ENCODE peak calls at places on chromosomes 6 and 20, in six cellular contexts. I is foreskin fibroblast, V is progenitor cell of endocrine pancreas, D is retinal pigment epithelial cell, Z is HCT116, U is tibial artery. P is an unnamed sample.

GRCh38 chr6:99416226-99416625 is 8.9 kb downstream of the PNISR start:
- DNase-seq in U (no peak), I (no peak), V (no peak), D (no peak), Z (no peak), P (no peak)

GRCh38 chr20:40265872-40266533 is 423.0 kb downstream of the MAFB start:
- DNase-seq in V (no peak), I (peak), Z (no peak), U (no peak), D (no peak), P (no peak)

GRCh38 chr6:24255676-24256075 is 102.2 kb downstream of the DCDC2 start:
- DNase-seq in Z (no peak), V (no peak), I (no peak), D (no peak), U (no peak), P (no peak)

GRCh38 chr6:138336221-138336620 is 41.5 kb upstream of the SMIM28 start:
- DNase-seq in Z (no peak), I (no peak), D (no peak), U (no peak), V (no peak), P (no peak)

GRCh38 chr6:145863396-145863795 is 48.8 kb upstream of the FBXO30 start:
- DNase-seq in V (no peak), U (no peak), I (no peak), Z (no peak), D (no peak), P (no peak)

GRCh38 chr6:85552652-85553051 is 41.0 kb downstream of the SNX14 start:
- DNase-seq in U (no peak), D (peak), V (no peak), I (no peak), Z (no peak), P (no peak)

GRCh38 chr6:2989332-2990178 is 10.1 kb upstream of the NQO2 start:
- DNase-seq in D (peak), Z (peak), U (peak), V (peak), I (peak), P (peak)

GRCh38 chr6:120378582-120379220 is 955.6 kb downstream of the TBC1D32 start:
- DNase-seq in D (no peak), U (no peak), V (no peak), Z (peak), I (no peak), P (no peak)

GRCh38 chr6:53119349-53119748 is 29.3 kb downstream of the GCM1 start:
- DNase-seq in U (no peak), V (no peak), Z (no peak), D (no peak), I (no peak), P (no peak)

GRCh38 chr6:40778186-40778585 is 191.0 kb upstream of the LRFN2 start:
- DNase-seq in Z (peak), V (no peak), D (no peak), U (no peak), I (peak), P (no peak)

GRCh38 chr20:32189691-32190607 is 17.6 kb downstream of the PLAGL2 start:
- DNase-seq in Z (no peak), U (peak), V (peak), D (no peak), I (peak), P (peak)

GRCh38 chr20:47741669-47742345 is 43.5 kb downstream of the SULF2 start:
- DNase-seq in D (no peak), Z (no peak), V (no peak), U (no peak), I (no peak), P (no peak)

GRCh38 chr6:53691252-53691651 is 25.7 kb upstream of the KLHL31 start:
- DNase-seq in V (no peak), D (no peak), I (no peak), U (no peak), Z (no peak), P (no peak)

GRCh38 chr6:165574770-165575549 is 88.1 kb downstream of the PDE10A start:
- DNase-seq in U (no peak), Z (peak), V (no peak), D (no peak), I (no peak), P (no peak)

GRCh38 chr6:116971959-116972358 is 94.9 kb downstream of the RFX6 start:
- DNase-seq in Z (peak), V (no peak), D (peak), I (peak), U (no peak), P (peak)
- TF ChIP-seq CTCF in Z (peak), V (peak), D (peak), I (peak), U (peak), P (peak)

GRCh38 chr20:46627251-46627650 is 24.0 kb downstream of the SLC13A3 start:
- DNase-seq in D (peak), U (no peak), Z (no peak), V (no peak), I (no peak), P (no peak)
- TF ChIP-seq CTCF in D (no peak), U (no peak), Z (no peak), V (no peak), I (no peak), P (no peak)

GRCh38 chr6:408599-409102 is 17.1 kb downstream of the IRF4 start:
- DNase-seq in D (peak), V (no peak), I (no peak), Z (peak), U (no peak), P (peak)
- TF ChIP-seq CTCF in D (peak), V (peak), I (no peak), Z (peak), U (peak), P (peak)

DNA sequence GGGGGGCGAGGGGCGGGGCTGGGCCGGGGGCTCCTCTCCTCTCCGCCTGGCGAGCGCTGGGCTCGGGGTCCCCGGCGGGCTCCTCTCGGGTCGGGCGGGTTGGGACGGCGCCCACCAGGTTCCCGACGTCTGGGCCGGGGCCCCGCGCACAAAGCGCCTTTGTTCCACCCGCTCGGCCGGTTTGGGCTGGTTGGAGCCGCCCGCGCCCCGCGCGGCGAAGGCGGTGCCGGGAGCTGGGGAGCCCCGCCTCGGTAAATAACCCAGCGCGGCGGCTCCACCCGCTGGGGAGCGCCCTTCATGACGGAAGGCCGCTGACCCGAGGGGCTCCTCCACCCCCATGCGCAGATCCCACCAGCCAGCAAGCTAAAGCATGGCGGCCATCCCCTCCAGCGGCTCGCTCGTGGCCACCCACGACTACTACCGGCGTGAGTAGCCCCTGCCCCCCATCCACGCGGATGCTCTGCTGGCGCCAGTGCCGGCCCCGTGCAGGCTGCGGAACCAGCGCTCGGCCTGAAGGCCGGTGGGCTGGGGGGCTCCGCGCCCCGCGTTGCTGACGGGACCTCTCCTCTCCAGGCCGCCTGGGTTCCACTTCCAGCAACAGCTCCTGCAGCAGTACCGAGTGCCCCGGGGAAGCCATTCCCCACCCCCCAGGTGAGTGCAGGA is 505 bp downstream of the PPDPF start:
- DNase-seq in U (peak), D (no peak), Z (no peak), I (peak), V (peak), P (peak)
- TF ChIP-seq CTCF in U (no peak), D (no peak), Z (no peak), I (no peak), V (no peak), P (no peak)

GRCh38 chr20:24781061-24781980 is 167.7 kb upstream of the CST7 start:
- DNase-seq in Z (no peak), U (peak), D (no peak), I (peak), V (no peak), P (peak)
- TF ChIP-seq CTCF in Z (peak), U (peak), D (peak), I (peak), V (peak), P (no peak)

GRCh38 chr6:125789576-125790402 is 971 bp upstream of the NCOA7 start:
- DNase-seq in V (no peak), Z (no peak), I (no peak), U (peak), D (no peak), P (peak)

GRCh38 chr6:125790403-125791150 is at the start of gene NCOA7:
- DNase-seq in Z (no peak), V (peak), I (peak), U (peak), D (no peak), P (peak)

GRCh38 chr6:125789167-125789566 is 1.6 kb upstream of the NCOA7 start:
- DNase-seq in I (no peak), V (no peak), D (no peak), Z (no peak), U (peak), P (no peak)

GRCh38 chr6:125784365-125784764 is 6.4 kb upstream of the NCOA7 start:
- DNase-seq in V (no peak), Z (no peak), U (no peak), I (peak), D (no peak), P (no peak)

DNA sequence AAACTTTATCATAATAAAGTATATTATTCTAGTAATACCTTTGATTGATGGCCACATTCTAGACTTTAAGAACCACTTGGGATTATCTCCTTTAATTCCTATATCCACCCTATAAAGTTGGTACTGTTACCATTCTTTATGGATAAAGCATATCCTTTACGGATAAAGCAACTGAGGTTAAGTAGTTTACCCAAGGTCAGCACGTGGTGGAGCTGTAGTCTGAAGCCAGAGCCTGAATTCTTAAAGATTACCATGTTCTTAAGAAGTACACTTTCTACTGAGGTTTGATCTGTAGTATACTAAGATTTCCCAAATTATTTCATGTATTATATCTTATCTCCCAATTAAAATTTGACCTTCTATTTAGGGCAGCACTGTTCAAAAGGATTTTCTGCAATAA is 3.0 kb upstream of the NCOA7 start:
- DNase-seq in V (no peak), D (peak), I (no peak), Z (no peak), U (no peak), P (no peak)
- TF ChIP-seq CTCF in V (peak), D (peak), I (peak), Z (peak), U (no peak), P (no peak)

GRCh38 chr6:44800171-44800671 is 412.7 kb downstream of the CDC5L start:
- DNase-seq in D (peak), V (no peak), Z (no peak), I (peak), U (no peak), P (no peak)
- TF ChIP-seq CTCF in D (peak), V (no peak), Z (no peak), I (no peak), U (no peak), P (no peak)

GRCh38 chr20:21490105-21490504 is 23.8 kb downstream of the NKX2-2 start:
- DNase-seq in Z (no peak), I (no peak), D (no peak), U (no peak), V (no peak), P (no peak)
- TF ChIP-seq CTCF in Z (peak), I (peak), D (peak), U (no peak), V (peak), P (no peak)

DNA sequence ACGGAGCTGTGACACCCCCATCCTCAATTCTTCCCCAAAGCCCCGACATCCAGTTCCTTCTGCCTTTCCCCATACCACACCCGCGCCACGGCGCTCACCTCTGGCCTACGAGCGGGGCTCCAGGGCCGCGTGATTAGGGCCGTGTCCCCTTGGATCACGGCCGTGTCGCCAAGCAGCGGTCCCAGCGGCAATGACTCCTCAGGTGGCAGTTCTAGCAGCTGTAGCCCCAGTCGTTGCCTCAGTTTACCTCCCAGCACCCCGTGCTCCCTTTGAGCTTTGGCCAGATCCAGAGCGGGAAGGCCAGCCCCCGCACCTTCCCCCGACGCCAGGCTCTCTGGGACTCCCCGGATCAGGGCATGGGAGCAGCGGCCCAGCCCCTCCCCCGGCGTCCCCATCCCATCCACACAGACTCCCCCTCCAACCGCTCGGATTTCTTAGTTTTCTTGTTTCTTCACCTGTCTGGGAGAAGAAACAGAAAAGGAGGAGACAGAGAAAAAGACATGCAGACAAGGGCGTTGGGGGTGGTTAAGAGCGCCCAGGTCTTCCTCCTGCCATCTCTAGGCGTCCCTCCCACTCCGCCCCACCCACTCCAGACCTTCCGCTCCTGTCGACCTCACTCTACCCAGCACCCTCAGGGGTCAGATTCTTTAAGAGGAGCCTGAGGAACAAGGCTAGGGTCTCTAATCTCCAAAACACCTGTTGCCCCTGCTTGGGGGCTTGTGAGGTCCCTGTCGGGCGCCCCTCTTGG is at the start of gene DDAH2:
- DNase-seq in D (no peak), V (no peak), I (no peak), Z (no peak), U (peak), P (peak)
- TF ChIP-seq CTCF in D (peak), V (peak), I (no peak), Z (no peak), U (peak), P (no peak)

DNA sequence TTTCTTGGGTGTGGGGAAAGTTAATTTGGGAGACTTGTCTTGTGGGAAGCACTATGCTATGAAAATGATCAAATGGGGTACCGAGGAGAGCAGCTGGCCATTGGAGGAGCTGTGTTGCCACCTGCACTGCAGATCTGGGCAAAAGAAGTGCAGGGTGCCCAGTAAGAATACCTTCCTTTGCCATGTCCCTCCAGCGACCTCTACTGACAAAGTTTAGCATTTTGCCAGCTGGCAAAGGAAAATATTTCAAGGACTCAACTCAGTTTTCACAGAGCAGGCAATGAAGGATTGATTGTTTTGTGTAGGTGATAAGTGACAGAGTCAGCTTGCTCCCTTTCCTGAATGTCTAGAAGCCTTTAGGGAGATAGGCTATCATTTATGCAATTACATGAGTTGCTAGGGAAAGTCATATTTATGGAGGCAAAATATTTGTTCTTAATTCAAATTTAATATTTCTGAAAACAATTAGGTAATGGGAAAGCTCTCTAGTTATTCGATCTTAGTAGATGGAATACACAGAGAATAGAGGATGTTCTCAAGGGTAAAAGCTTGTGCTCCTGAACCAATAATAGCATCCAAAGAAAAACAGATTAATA is 118.4 kb downstream of the FARS2 start:
- DNase-seq in U (no peak), I (peak), D (no peak), V (no peak), Z (peak), P (peak)
- TF ChIP-seq CTCF in U (no peak), I (peak), D (peak), V (peak), Z (peak), P (peak)